ENCODE peak calls at places on chromosomes 11 and 22, in seven cellular contexts. One of them, this sample, is unnamed.

GRCh38 chr11:74701351-74701750 is 29.9 kb downstream of the CHRDL2 start:
- DNase-seq in stromal cell of bone marrow: no peak
- DNase-seq in stimulated activated CD4-positive, alpha-beta T cell treated with anti-CD3 and anti-CD28 coated beads, Interleukin-4, amount 100 ng/mL, for 24 hours: no peak
- DNase-seq in posterior cingulate gyrus: no peak
- DNase-seq in right atrium auricular region: no peak
- DNase-seq in smooth muscle cell of the brain vasculature: no peak
- DNase-seq in NCI-H1694 treated with DMSO at 0.1 percent for 48 hours: no peak
- DNase-seq in this sample: peak

GRCh38 chr11:88363566-88364169 is 26.1 kb upstream of the CTSC start:
- DNase-seq in stromal cell of bone marrow: no peak
- DNase-seq in posterior cingulate gyrus: no peak
- DNase-seq in stimulated activated CD4-positive, alpha-beta T cell treated with anti-CD3 and anti-CD28 coated beads, Interleukin-4, amount 100 ng/mL, for 24 hours: no peak
- DNase-seq in smooth muscle cell of the brain vasculature: no peak
- DNase-seq in NCI-H1694 treated with DMSO at 0.1 percent for 48 hours: no peak
- DNase-seq in right atrium auricular region: no peak
- DNase-seq in this sample: no peak

GRCh38 chr22:38504731-38505594 is 1.1 kb downstream of the DDX17 start:
- DNase-seq in right atrium auricular region: no peak
- DNase-seq in stromal cell of bone marrow: no peak
- DNase-seq in posterior cingulate gyrus: no peak
- DNase-seq in stimulated activated CD4-positive, alpha-beta T cell treated with anti-CD3 and anti-CD28 coated beads, Interleukin-4, amount 100 ng/mL, for 24 hours: peak
- DNase-seq in smooth muscle cell of the brain vasculature: no peak
- DNase-seq in NCI-H1694 treated with DMSO at 0.1 percent for 48 hours: no peak
- DNase-seq in this sample: peak

GRCh38 chr11:76200006-76200940 is 6.0 kb downstream of the WNT11 start:
- DNase-seq in smooth muscle cell of the brain vasculature: no peak
- DNase-seq in posterior cingulate gyrus: no peak
- DNase-seq in stimulated activated CD4-positive, alpha-beta T cell treated with anti-CD3 and anti-CD28 coated beads, Interleukin-4, amount 100 ng/mL, for 24 hours: no peak
- DNase-seq in NCI-H1694 treated with DMSO at 0.1 percent for 48 hours: no peak
- DNase-seq in stromal cell of bone marrow: no peak
- DNase-seq in right atrium auricular region: no peak
- DNase-seq in this sample: no peak

GRCh38 chr11:18222814-18223421 is 13.7 kb downstream of the SAA4 start:
- DNase-seq in smooth muscle cell of the brain vasculature: no peak
- DNase-seq in posterior cingulate gyrus: no peak
- DNase-seq in stromal cell of bone marrow: no peak
- DNase-seq in right atrium auricular region: no peak
- DNase-seq in NCI-H1694 treated with DMSO at 0.1 percent for 48 hours: no peak
- DNase-seq in stimulated activated CD4-positive, alpha-beta T cell treated with anti-CD3 and anti-CD28 coated beads, Interleukin-4, amount 100 ng/mL, for 24 hours: no peak
- DNase-seq in this sample: no peak

GRCh38 chr22:46349681-46350080 is 14.2 kb downstream of the TRMU start:
- DNase-seq in stimulated activated CD4-positive, alpha-beta T cell treated with anti-CD3 and anti-CD28 coated beads, Interleukin-4, amount 100 ng/mL, for 24 hours: no peak
- DNase-seq in posterior cingulate gyrus: no peak
- DNase-seq in stromal cell of bone marrow: no peak
- DNase-seq in NCI-H1694 treated with DMSO at 0.1 percent for 48 hours: no peak
- DNase-seq in smooth muscle cell of the brain vasculature: no peak
- DNase-seq in right atrium auricular region: no peak
- DNase-seq in this sample: no peak

GRCh38 chr11:110303414-110303826 is 7.0 kb upstream of the RDX start:
- DNase-seq in posterior cingulate gyrus: no peak
- DNase-seq in stimulated activated CD4-positive, alpha-beta T cell treated with anti-CD3 and anti-CD28 coated beads, Interleukin-4, amount 100 ng/mL, for 24 hours: no peak
- DNase-seq in right atrium auricular region: no peak
- DNase-seq in stromal cell of bone marrow: no peak
- DNase-seq in smooth muscle cell of the brain vasculature: no peak
- DNase-seq in NCI-H1694 treated with DMSO at 0.1 percent for 48 hours: no peak
- DNase-seq in this sample: no peak

GRCh38 chr22:40451230-40451629 is 80.8 kb downstream of the SGSM3 start:
- DNase-seq in stromal cell of bone marrow: no peak
- DNase-seq in posterior cingulate gyrus: no peak
- DNase-seq in stimulated activated CD4-positive, alpha-beta T cell treated with anti-CD3 and anti-CD28 coated beads, Interleukin-4, amount 100 ng/mL, for 24 hours: no peak
- DNase-seq in smooth muscle cell of the brain vasculature: no peak
- DNase-seq in NCI-H1694 treated with DMSO at 0.1 percent for 48 hours: no peak
- DNase-seq in right atrium auricular region: no peak
- DNase-seq in this sample: no peak

GRCh38 chr11:45995342-45995734 is 72.9 kb downstream of the LARGE2 start:
- DNase-seq in stromal cell of bone marrow: no peak
- DNase-seq in right atrium auricular region: no peak
- DNase-seq in NCI-H1694 treated with DMSO at 0.1 percent for 48 hours: no peak
- DNase-seq in posterior cingulate gyrus: no peak
- DNase-seq in stimulated activated CD4-positive, alpha-beta T cell treated with anti-CD3 and anti-CD28 coated beads, Interleukin-4, amount 100 ng/mL, for 24 hours: no peak
- DNase-seq in smooth muscle cell of the brain vasculature: no peak
- DNase-seq in this sample: no peak

GRCh38 chr22:31084811-31085492 is 3.8 kb downstream of the SMTN start:
- DNase-seq in stimulated activated CD4-positive, alpha-beta T cell treated with anti-CD3 and anti-CD28 coated beads, Interleukin-4, amount 100 ng/mL, for 24 hours: peak
- DNase-seq in stromal cell of bone marrow: no peak
- DNase-seq in posterior cingulate gyrus: peak
- DNase-seq in NCI-H1694 treated with DMSO at 0.1 percent for 48 hours: no peak
- DNase-seq in right atrium auricular region: peak
- DNase-seq in smooth muscle cell of the brain vasculature: no peak
- DNase-seq in this sample: peak

GRCh38 chr11:11966826-11967668 is 41.4 kb downstream of the DKK3 start:
- DNase-seq in posterior cingulate gyrus: peak
- DNase-seq in NCI-H1694 treated with DMSO at 0.1 percent for 48 hours: peak
- DNase-seq in stromal cell of bone marrow: no peak
- DNase-seq in stimulated activated CD4-positive, alpha-beta T cell treated with anti-CD3 and anti-CD28 coated beads, Interleukin-4, amount 100 ng/mL, for 24 hours: peak
- DNase-seq in right atrium auricular region: peak
- DNase-seq in smooth muscle cell of the brain vasculature: no peak
- DNase-seq in this sample: peak

GRCh38 chr11:32729976-32730375 is 64.5 kb downstream of the CCDC73 start:
- DNase-seq in stromal cell of bone marrow: no peak
- DNase-seq in right atrium auricular region: no peak
- DNase-seq in stimulated activated CD4-positive, alpha-beta T cell treated with anti-CD3 and anti-CD28 coated beads, Interleukin-4, amount 100 ng/mL, for 24 hours: no peak
- DNase-seq in NCI-H1694 treated with DMSO at 0.1 percent for 48 hours: no peak
- DNase-seq in posterior cingulate gyrus: no peak
- DNase-seq in smooth muscle cell of the brain vasculature: no peak
- DNase-seq in this sample: no peak

GRCh38 chr11:88521354-88522310 is 184.1 kb upstream of the CTSC start:
- DNase-seq in smooth muscle cell of the brain vasculature: peak
- DNase-seq in posterior cingulate gyrus: no peak
- DNase-seq in stimulated activated CD4-positive, alpha-beta T cell treated with anti-CD3 and anti-CD28 coated beads, Interleukin-4, amount 100 ng/mL, for 24 hours: no peak
- DNase-seq in right atrium auricular region: no peak
- DNase-seq in NCI-H1694 treated with DMSO at 0.1 percent for 48 hours: no peak
- DNase-seq in stromal cell of bone marrow: no peak
- DNase-seq in this sample: no peak

GRCh38 chr11:64772318-64773018 is 5.9 kb downstream of the SF1 start:
- DNase-seq in smooth muscle cell of the brain vasculature: no peak
- DNase-seq in stimulated activated CD4-positive, alpha-beta T cell treated with anti-CD3 and anti-CD28 coated beads, Interleukin-4, amount 100 ng/mL, for 24 hours: no peak
- DNase-seq in posterior cingulate gyrus: no peak
- DNase-seq in right atrium auricular region: no peak
- DNase-seq in stromal cell of bone marrow: no peak
- DNase-seq in NCI-H1694 treated with DMSO at 0.1 percent for 48 hours: no peak
- DNase-seq in this sample: no peak

GRCh38 chr22:41260871-41261270 is 20.1 kb upstream of the CHADL start:
- DNase-seq in stromal cell of bone marrow: no peak
- DNase-seq in stimulated activated CD4-positive, alpha-beta T cell treated with anti-CD3 and anti-CD28 coated beads, Interleukin-4, amount 100 ng/mL, for 24 hours: no peak
- DNase-seq in right atrium auricular region: peak
- DNase-seq in smooth muscle cell of the brain vasculature: no peak
- DNase-seq in posterior cingulate gyrus: no peak
- DNase-seq in NCI-H1694 treated with DMSO at 0.1 percent for 48 hours: no peak
- DNase-seq in this sample: no peak

GRCh38 chr11:2929880-2930704 is 872 bp upstream of the PHLDA2 start:
- DNase-seq in stimulated activated CD4-positive, alpha-beta T cell treated with anti-CD3 and anti-CD28 coated beads, Interleukin-4, amount 100 ng/mL, for 24 hours: peak
- DNase-seq in stromal cell of bone marrow: no peak
- DNase-seq in smooth muscle cell of the brain vasculature: no peak
- DNase-seq in right atrium auricular region: no peak
- DNase-seq in posterior cingulate gyrus: no peak
- DNase-seq in NCI-H1694 treated with DMSO at 0.1 percent for 48 hours: no peak
- DNase-seq in this sample: peak

GRCh38 chr11:43879789-43880639 is 617 bp upstream of the ALKBH3 start:
- DNase-seq in smooth muscle cell of the brain vasculature: no peak
- DNase-seq in stimulated activated CD4-positive, alpha-beta T cell treated with anti-CD3 and anti-CD28 coated beads, Interleukin-4, amount 100 ng/mL, for 24 hours: no peak
- DNase-seq in stromal cell of bone marrow: no peak
- DNase-seq in NCI-H1694 treated with DMSO at 0.1 percent for 48 hours: no peak
- DNase-seq in right atrium auricular region: no peak
- DNase-seq in posterior cingulate gyrus: no peak
- DNase-seq in this sample: no peak

GRCh38 chr11:6855971-6856542 is 6.8 kb upstream of the OR10A2 start:
- DNase-seq in stromal cell of bone marrow: no peak
- DNase-seq in smooth muscle cell of the brain vasculature: no peak
- DNase-seq in NCI-H1694 treated with DMSO at 0.1 percent for 48 hours: no peak
- DNase-seq in stimulated activated CD4-positive, alpha-beta T cell treated with anti-CD3 and anti-CD28 coated beads, Interleukin-4, amount 100 ng/mL, for 24 hours: no peak
- DNase-seq in right atrium auricular region: no peak
- DNase-seq in posterior cingulate gyrus: no peak
- DNase-seq in this sample: no peak

GRCh38 chr22:19921544-19922081 is 20.0 kb upstream of the COMT start:
- DNase-seq in posterior cingulate gyrus: no peak
- DNase-seq in NCI-H1694 treated with DMSO at 0.1 percent for 48 hours: no peak
- DNase-seq in stromal cell of bone marrow: no peak
- DNase-seq in right atrium auricular region: no peak
- DNase-seq in stimulated activated CD4-positive, alpha-beta T cell treated with anti-CD3 and anti-CD28 coated beads, Interleukin-4, amount 100 ng/mL, for 24 hours: no peak
- DNase-seq in smooth muscle cell of the brain vasculature: no peak
- DNase-seq in this sample: no peak

This sample was measured in RPMI8226.